ENCODE peak calls at places on chromosomes 1 and 21, in eight cellular contexts. One of them, this sample, is unnamed.

GRCh38 chr1:41413748-41414281 is 52.6 kb downstream of the FOXO6 start:
- DNase-seq in neural progenitor cell: no peak
- DNase-seq in HCT116: no peak
- DNase-seq in IMR-90: no peak
- DNase-seq in endodermal cell: no peak
- DNase-seq in MM.1S: no peak
- DNase-seq in astrocyte: no peak
- DNase-seq in mammary epithelial cell: no peak
- DNase-seq in this sample: no peak

GRCh38 chr1:207603777-207604176 is 41.2 kb upstream of the CR1L start:
- DNase-seq in neural progenitor cell: no peak
- DNase-seq in HCT116: no peak
- DNase-seq in IMR-90: peak
- DNase-seq in endodermal cell: no peak
- DNase-seq in MM.1S: no peak
- DNase-seq in astrocyte: peak
- DNase-seq in mammary epithelial cell: no peak
- DNase-seq in this sample: no peak

GRCh38 chr1:232127190-232127589 is 500.6 kb downstream of the DISC1 start:
- DNase-seq in neural progenitor cell: no peak
- DNase-seq in HCT116: peak
- DNase-seq in IMR-90: peak
- DNase-seq in endodermal cell: no peak
- DNase-seq in MM.1S: no peak
- DNase-seq in astrocyte: peak
- DNase-seq in mammary epithelial cell: peak
- DNase-seq in this sample: no peak

GRCh38 chr1:16618719-16619118 is 5.4 kb upstream of the NBPF1 start:
- DNase-seq in neural progenitor cell: peak
- DNase-seq in HCT116: no peak
- DNase-seq in IMR-90: no peak
- DNase-seq in endodermal cell: peak
- DNase-seq in MM.1S: no peak
- DNase-seq in astrocyte: no peak
- DNase-seq in mammary epithelial cell: no peak
- DNase-seq in this sample: peak

GRCh38 chr1:47424336-47424982 is 8.4 kb downstream of the FOXE3 start:
- DNase-seq in neural progenitor cell: peak
- DNase-seq in HCT116: peak
- DNase-seq in IMR-90: peak
- DNase-seq in endodermal cell: peak
- DNase-seq in MM.1S: no peak
- DNase-seq in astrocyte: peak
- DNase-seq in mammary epithelial cell: peak
- DNase-seq in this sample: peak

GRCh38 chr1:21238141-21238800 is 52.0 kb downstream of the ECE1 start:
- DNase-seq in neural progenitor cell: peak
- DNase-seq in HCT116: no peak
- DNase-seq in IMR-90: peak
- DNase-seq in endodermal cell: no peak
- DNase-seq in MM.1S: no peak
- DNase-seq in astrocyte: no peak
- DNase-seq in mammary epithelial cell: peak
- DNase-seq in this sample: no peak

GRCh38 chr1:88773540-88774150 is 89.6 kb downstream of the PKN2 start:
- DNase-seq in neural progenitor cell: no peak
- DNase-seq in HCT116: peak
- DNase-seq in IMR-90: peak
- DNase-seq in endodermal cell: no peak
- DNase-seq in MM.1S: no peak
- DNase-seq in astrocyte: peak
- DNase-seq in mammary epithelial cell: peak
- DNase-seq in this sample: peak

GRCh38 chr1:8871539-8871935 is 6.9 kb downstream of the ENO1 start:
- DNase-seq in neural progenitor cell: no peak
- DNase-seq in HCT116: no peak
- DNase-seq in IMR-90: no peak
- DNase-seq in endodermal cell: peak
- DNase-seq in MM.1S: no peak
- DNase-seq in astrocyte: no peak
- DNase-seq in mammary epithelial cell: peak
- DNase-seq in this sample: peak

GRCh38 chr1:93501399-93501798 is 53.5 kb downstream of the FNBP1L start:
- DNase-seq in neural progenitor cell: no peak
- DNase-seq in HCT116: no peak
- DNase-seq in IMR-90: no peak
- DNase-seq in endodermal cell: no peak
- DNase-seq in MM.1S: no peak
- DNase-seq in astrocyte: no peak
- DNase-seq in mammary epithelial cell: no peak
- DNase-seq in this sample: no peak

GRCh38 chr1:37038703-37039093 is 4.4 kb upstream of the GRIK3 start:
- DNase-seq in neural progenitor cell: no peak
- DNase-seq in HCT116: no peak
- DNase-seq in IMR-90: no peak
- DNase-seq in endodermal cell: no peak
- DNase-seq in MM.1S: no peak
- DNase-seq in astrocyte: no peak
- DNase-seq in mammary epithelial cell: no peak
- DNase-seq in this sample: no peak

GRCh38 chr1:97739596-97740103 is 181.2 kb downstream of the DPYD start:
- DNase-seq in neural progenitor cell: peak
- DNase-seq in HCT116: no peak
- DNase-seq in IMR-90: peak
- DNase-seq in endodermal cell: no peak
- DNase-seq in MM.1S: no peak
- DNase-seq in astrocyte: peak
- DNase-seq in mammary epithelial cell: no peak
- DNase-seq in this sample: no peak

GRCh38 chr1:68057564-68057963 is 7.1 kb upstream of the DIRAS3 start:
- DNase-seq in neural progenitor cell: no peak
- DNase-seq in HCT116: no peak
- DNase-seq in IMR-90: no peak
- DNase-seq in endodermal cell: peak
- DNase-seq in MM.1S: no peak
- DNase-seq in astrocyte: no peak
- DNase-seq in mammary epithelial cell: no peak
- DNase-seq in this sample: no peak

GRCh38 chr1:48532976-48533375 is 61.0 kb upstream of the SPATA6 start:
- DNase-seq in neural progenitor cell: peak
- DNase-seq in HCT116: no peak
- DNase-seq in IMR-90: no peak
- DNase-seq in endodermal cell: peak
- DNase-seq in MM.1S: no peak
- DNase-seq in astrocyte: no peak
- DNase-seq in mammary epithelial cell: no peak
- DNase-seq in this sample: no peak

GRCh38 chr1:199774433-199775089 is 252.9 kb upstream of the NR5A2 start:
- DNase-seq in neural progenitor cell: no peak
- DNase-seq in HCT116: no peak
- DNase-seq in IMR-90: peak
- DNase-seq in endodermal cell: no peak
- DNase-seq in MM.1S: no peak
- DNase-seq in astrocyte: peak
- DNase-seq in mammary epithelial cell: peak
- DNase-seq in this sample: peak

GRCh38 chr1:203451849-203452784 is 23.5 kb upstream of the PRELP start:
- DNase-seq in neural progenitor cell: no peak
- DNase-seq in HCT116: no peak
- DNase-seq in IMR-90: no peak
- DNase-seq in endodermal cell: no peak
- DNase-seq in MM.1S: no peak
- DNase-seq in astrocyte: no peak
- DNase-seq in mammary epithelial cell: no peak
- DNase-seq in this sample: no peak

GRCh38 chr1:218409946-218410510 is 64.9 kb downstream of the TGFB2 start:
- DNase-seq in neural progenitor cell: no peak
- DNase-seq in HCT116: no peak
- DNase-seq in IMR-90: peak
- DNase-seq in endodermal cell: no peak
- DNase-seq in MM.1S: no peak
- DNase-seq in astrocyte: peak
- DNase-seq in mammary epithelial cell: peak
- DNase-seq in this sample: no peak

GRCh38 chr21:22125581-22125980 is 1127.4 kb downstream of the NCAM2 start:
- DNase-seq in neural progenitor cell: no peak
- DNase-seq in HCT116: no peak
- DNase-seq in IMR-90: no peak
- DNase-seq in endodermal cell: no peak
- DNase-seq in MM.1S: no peak
- DNase-seq in astrocyte: no peak
- DNase-seq in mammary epithelial cell: no peak
- DNase-seq in this sample: no peak

DNA sequence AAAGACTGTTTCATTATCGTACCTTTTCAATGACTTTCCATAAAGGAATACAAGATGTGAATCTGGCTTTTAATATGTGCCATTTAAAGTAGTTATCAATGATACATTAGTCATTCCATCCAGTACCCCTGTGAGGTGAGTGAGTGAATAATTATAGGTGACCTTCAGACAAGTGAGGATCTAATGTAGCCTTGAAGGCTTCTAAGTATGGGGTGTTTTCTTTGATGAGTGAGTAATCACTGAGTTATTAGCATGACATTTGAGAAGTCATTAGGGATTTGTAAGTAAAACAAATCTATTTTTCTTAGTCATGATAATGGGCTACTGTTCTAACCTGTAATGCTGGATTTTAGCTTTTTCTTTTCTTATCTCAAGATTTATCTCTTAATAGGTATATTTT is 831.4 kb downstream of the ADGRL2 start:
- DNase-seq in neural progenitor cell: no peak
- DNase-seq in HCT116: peak
- DNase-seq in IMR-90: no peak
- DNase-seq in endodermal cell: no peak
- DNase-seq in MM.1S: no peak
- DNase-seq in astrocyte: peak
- DNase-seq in mammary epithelial cell: no peak
- DNase-seq in this sample: no peak
- H3K4me3 ChIP-seq in neural progenitor cell: no peak
- H3K4me3 ChIP-seq in HCT116: no peak
- H3K4me3 ChIP-seq in IMR-90: no peak
- H3K4me3 ChIP-seq in endodermal cell: no peak
- H3K4me3 ChIP-seq in MM.1S: no peak
- H3K4me3 ChIP-seq in astrocyte: no peak
- H3K4me3 ChIP-seq in mammary epithelial cell: no peak
- H3K4me3 ChIP-seq in this sample: no peak

DNA sequence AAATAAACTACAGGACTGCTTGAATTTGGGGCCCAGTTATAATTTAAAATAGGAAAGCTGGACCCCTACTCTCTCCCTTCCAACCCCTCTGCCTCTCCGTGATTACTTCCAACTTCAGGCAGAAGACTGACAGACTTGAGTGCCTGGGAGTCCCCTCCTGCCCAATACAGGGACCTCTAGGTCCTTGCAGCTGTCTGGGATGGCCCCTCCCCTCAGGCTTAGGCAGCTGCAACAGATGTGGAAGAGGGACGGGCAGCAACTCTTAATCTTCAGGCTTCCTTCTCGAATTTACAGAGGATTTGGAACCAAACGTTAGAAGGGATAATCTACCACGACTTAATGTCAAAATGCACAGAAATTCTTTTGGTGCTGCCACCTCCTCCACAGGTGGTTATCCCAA is 2.6 kb downstream of the PEA15 start:
- DNase-seq in neural progenitor cell: peak
- DNase-seq in HCT116: no peak
- DNase-seq in IMR-90: no peak
- DNase-seq in endodermal cell: no peak
- DNase-seq in MM.1S: no peak
- DNase-seq in astrocyte: no peak
- DNase-seq in mammary epithelial cell: no peak
- DNase-seq in this sample: no peak
- H3K9ac ChIP-seq in neural progenitor cell: no peak
- H3K9ac ChIP-seq in HCT116: no peak
- H3K9ac ChIP-seq in IMR-90: no peak
- H3K9ac ChIP-seq in endodermal cell: no peak
- H3K9ac ChIP-seq in MM.1S: no peak
- H3K9ac ChIP-seq in astrocyte: peak
- H3K9ac ChIP-seq in mammary epithelial cell: no peak
- H3K9ac ChIP-seq in this sample: no peak

GRCh38 chr1:55037733-55038551 is 1.4 kb upstream of the PCSK9 start:
- DNase-seq in neural progenitor cell: no peak
- DNase-seq in HCT116: no peak
- DNase-seq in IMR-90: no peak
- DNase-seq in endodermal cell: no peak
- DNase-seq in MM.1S: no peak
- DNase-seq in astrocyte: no peak
- DNase-seq in mammary epithelial cell: no peak
- DNase-seq in this sample: no peak

GRCh38 chr1:55033215-55033614 is 6.1 kb upstream of the PCSK9 start:
- DNase-seq in neural progenitor cell: no peak
- DNase-seq in HCT116: no peak
- DNase-seq in IMR-90: no peak
- DNase-seq in endodermal cell: no peak
- DNase-seq in MM.1S: no peak
- DNase-seq in astrocyte: no peak
- DNase-seq in mammary epithelial cell: no peak
- DNase-seq in this sample: no peak

GRCh38 chr1:55038552-55038838 is 853 bp upstream of the PCSK9 start:
- DNase-seq in neural progenitor cell: no peak
- DNase-seq in HCT116: no peak
- DNase-seq in IMR-90: no peak
- DNase-seq in endodermal cell: no peak
- DNase-seq in MM.1S: no peak
- DNase-seq in astrocyte: no peak
- DNase-seq in mammary epithelial cell: no peak
- DNase-seq in this sample: no peak

GRCh38 chr1:55034476-55035133 is 4.7 kb upstream of the PCSK9 start:
- DNase-seq in neural progenitor cell: no peak
- DNase-seq in HCT116: no peak
- DNase-seq in IMR-90: no peak
- DNase-seq in endodermal cell: no peak
- DNase-seq in MM.1S: no peak
- DNase-seq in astrocyte: no peak
- DNase-seq in mammary epithelial cell: no peak
- DNase-seq in this sample: no peak

GRCh38 chr1:55035904-55036303 is 3.4 kb upstream of the PCSK9 start:
- DNase-seq in neural progenitor cell: no peak
- DNase-seq in HCT116: peak
- DNase-seq in IMR-90: no peak
- DNase-seq in endodermal cell: no peak
- DNase-seq in MM.1S: no peak
- DNase-seq in astrocyte: no peak
- DNase-seq in mammary epithelial cell: no peak
- DNase-seq in this sample: no peak
- TF ChIP-seq CTCF in neural progenitor cell: no peak
- TF ChIP-seq CTCF in HCT116: peak
- TF ChIP-seq CTCF in IMR-90: no peak
- TF ChIP-seq CTCF in endodermal cell: peak
- TF ChIP-seq CTCF in MM.1S: peak
- TF ChIP-seq CTCF in astrocyte: no peak
- TF ChIP-seq CTCF in mammary epithelial cell: no peak
- TF ChIP-seq CTCF in this sample: peak

DNA sequence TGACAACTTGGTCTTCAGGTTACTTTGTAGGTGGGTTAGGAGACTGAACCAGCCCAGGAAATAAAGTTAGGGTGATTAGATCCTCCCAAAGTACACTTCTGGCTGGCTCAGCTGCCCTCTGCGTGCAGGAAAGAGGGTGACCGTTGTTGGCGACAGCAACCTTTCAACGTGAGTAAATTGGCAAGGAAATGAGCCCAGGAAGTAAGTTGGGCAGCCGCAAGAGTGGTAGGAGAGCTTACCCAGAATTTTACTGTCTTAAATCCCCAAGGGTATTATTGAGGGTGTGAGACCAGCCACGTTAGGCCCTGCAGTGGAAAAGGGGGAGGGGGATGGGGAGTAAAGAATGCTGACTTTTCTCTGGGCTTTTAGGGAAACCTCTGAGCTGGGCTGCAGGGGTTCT is 1.6 kb downstream of the TENT5C start:
- DNase-seq in neural progenitor cell: peak
- DNase-seq in HCT116: no peak
- DNase-seq in IMR-90: no peak
- DNase-seq in endodermal cell: peak
- DNase-seq in MM.1S: peak
- DNase-seq in astrocyte: peak
- DNase-seq in mammary epithelial cell: peak
- DNase-seq in this sample: peak
- H3K4me3 ChIP-seq in neural progenitor cell: peak
- H3K4me3 ChIP-seq in HCT116: no peak
- H3K4me3 ChIP-seq in IMR-90: peak
- H3K4me3 ChIP-seq in endodermal cell: peak
- H3K4me3 ChIP-seq in MM.1S: peak
- H3K4me3 ChIP-seq in astrocyte: no peak
- H3K4me3 ChIP-seq in mammary epithelial cell: no peak
- H3K4me3 ChIP-seq in this sample: peak

This sample was measured in colonic mucosa.